ENCODE peak calls at places on chromosomes 4 and X, in five cellular contexts. W is HCT116; P is activated CD4-positive, alpha-beta T cell treated with anti-CD3 and anti-CD28 coated beads for 36 hours; Z is MCF 10A; V is HCEC 1CT. R is an unnamed sample.

GRCh38 chr4:10623241-10623640 is 61.3 kb downstream of the CLNK start:
- DNase-seq in W (no peak), P (no peak), Z (no peak), V (peak), R (peak)

GRCh38 chr4:182569561-182569960 is 326.4 kb downstream of the TENM3 start:
- DNase-seq in W (no peak), P (no peak), Z (no peak), V (no peak), R (no peak)

GRCh38 chrX:9677098-9677739 is 88.4 kb downstream of the GPR143 start:
- DNase-seq in W (no peak), P (peak), Z (no peak), V (no peak), R (no peak)

GRCh38 chrX:107825698-107826285 is at the start of gene MID2:
- DNase-seq in W (peak), P (peak), Z (peak), V (peak), R (peak)

GRCh38 chr4:74109894-74110605 is 11.1 kb upstream of the CXCL2 start:
- DNase-seq in W (peak), P (no peak), Z (peak), V (peak), R (peak)

GRCh38 chr4:27007507-27007906 is 146.9 kb downstream of the STIM2 start:
- DNase-seq in W (no peak), P (no peak), Z (peak), V (peak), R (no peak)

GRCh38 chr4:6746721-6747689 is 31.0 kb downstream of the BLOC1S4 start:
- DNase-seq in W (no peak), P (no peak), Z (peak), V (no peak), R (no peak)

GRCh38 chr4:118869808-118870342 is 18.8 kb upstream of the SYNPO2 start:
- DNase-seq in W (no peak), P (no peak), Z (no peak), V (peak), R (peak)

GRCh38 chrX:44731160-44731559 is 112.7 kb upstream of the DUSP21 start:
- DNase-seq in W (no peak), P (no peak), Z (peak), V (peak), R (peak)

GRCh38 chrX:39399387-39399786 is 598.1 kb downstream of the MID1IP1 start:
- DNase-seq in W (no peak), P (no peak), Z (no peak), V (no peak), R (no peak)

GRCh38 chrX:133660356-133660755 is 245.1 kb upstream of the GPC4 start:
- DNase-seq in W (no peak), P (no peak), Z (peak), V (no peak), R (peak)

GRCh38 chr4:160026720-160027119 is 923.8 kb downstream of the RAPGEF2 start:
- DNase-seq in W (peak), P (no peak), Z (peak), V (no peak), R (peak)

GRCh38 chr4:187929024-187929423 is 66.5 kb upstream of the ZFP42 start:
- DNase-seq in W (peak), P (no peak), Z (peak), V (no peak), R (no peak)

GRCh38 chr4:21013501-21013900 is 313.2 kb downstream of the PACRGL start:
- DNase-seq in W (no peak), P (no peak), Z (peak), V (no peak), R (peak)

GRCh38 chrX:41779058-41779564 is 55.1 kb downstream of the GPR82 start:
- DNase-seq in W (peak), P (no peak), Z (peak), V (peak), R (peak)

GRCh38 chrX:31420302-31420701 is 348.5 kb upstream of the FTHL17 start:
- DNase-seq in W (no peak), P (no peak), Z (no peak), V (no peak), R (no peak)

GRCh38 chrX:40132751-40133150 is 35.0 kb upstream of the BCOR start:
- DNase-seq in W (peak), P (no peak), Z (peak), V (peak), R (peak)

GRCh38 chr4:9927317-9928007 is 93.8 kb downstream of the SLC2A9 start:
- DNase-seq in W (no peak), P (no peak), Z (no peak), V (no peak), R (no peak)